ENCODE peak calls at places on chromosomes 12 and 14, in five cellular contexts. D, J, E, Q and K are unnamed samples.

GRCh38 chr12:130070017-130070653 is 92.1 kb upstream of the FZD10 start:
- DNase-seq in J (no peak), E (peak), Q (no peak), D (no peak), K (no peak)

GRCh38 chr12:39611818-39612217 is 7.8 kb downstream of the ABCD2 start:
- DNase-seq in J (no peak), D (no peak), Q (no peak), E (no peak), K (no peak)

GRCh38 chr14:35149239-35149638 is 26.9 kb downstream of the PRORP start:
- DNase-seq in D (no peak), E (no peak), Q (no peak), J (no peak), K (no peak)

GRCh38 chr14:73684627-73685026 is 29.6 kb downstream of the PNMA1 start:
- DNase-seq in Q (no peak), D (no peak), J (no peak), E (peak), K (no peak)

GRCh38 chr12:70823182-70823976 is 97.2 kb downstream of the PTPRR start:
- DNase-seq in J (no peak), E (no peak), Q (peak), D (no peak), K (no peak)

GRCh38 chr12:56616924-56617323 is 13.2 kb downstream of the BAZ2A start:
- DNase-seq in E (no peak), D (no peak), J (no peak), Q (no peak), K (no peak)

GRCh38 chr12:47870175-47870781 is 34.5 kb downstream of the VDR start:
- DNase-seq in J (no peak), E (no peak), Q (peak), D (peak), K (no peak)

GRCh38 chr14:36996133-36996856 is 176.1 kb downstream of the SLC25A21 start:
- DNase-seq in Q (no peak), E (no peak), D (no peak), J (peak), K (no peak)

GRCh38 chr12:76057316-76057715 is 25.7 kb upstream of the PHLDA1 start:
- DNase-seq in D (no peak), E (peak), Q (no peak), J (no peak), K (no peak)

GRCh38 chr12:52441320-52441911 is 7.2 kb upstream of the KRT75 start:
- DNase-seq in J (peak), E (no peak), Q (peak), D (no peak), K (no peak)

GRCh38 chr14:20262642-20263128 is 23.6 kb downstream of the OR11H4 start:
- DNase-seq in Q (no peak), E (no peak), J (peak), D (peak), K (no peak)

GRCh38 chr12:117035287-117035686 is 63.9 kb downstream of the TESC start:
- DNase-seq in Q (no peak), E (no peak), J (no peak), D (no peak), K (no peak)

GRCh38 chr12:19620222-19620621 is 180.9 kb downstream of the AEBP2 start:
- DNase-seq in Q (no peak), D (no peak), J (peak), E (no peak), K (no peak)

GRCh38 chr12:3704512-3705348 is 48.2 kb downstream of the CRACR2A start:
- DNase-seq in J (no peak), E (peak), D (no peak), Q (no peak), K (no peak)

GRCh38 chr12:27542628-27543027 is 18.6 kb downstream of the PPFIBP1 start:
- DNase-seq in D (no peak), J (peak), Q (no peak), E (no peak), K (no peak)

GRCh38 chr14:61696753-61697318 is 1.5 kb downstream of the HIF1A start:
- DNase-seq in J (no peak), D (peak), E (no peak), Q (no peak), K (no peak)

GRCh38 chr14:96362071-96362964 is 823 bp downstream of the ATG2B start:
- DNase-seq in E (no peak), Q (peak), J (no peak), D (peak), K (peak)

GRCh38 chr12:56255671-56256070 is 2.5 kb downstream of the ANKRD52 start:
- DNase-seq in D (no peak), Q (no peak), J (no peak), E (no peak), K (no peak)

GRCh38 chr12:52082026-52082667 is 2.6 kb downstream of the SMIM41 start:
- DNase-seq in Q (peak), D (no peak), E (peak), J (no peak), K (no peak)

DNA sequence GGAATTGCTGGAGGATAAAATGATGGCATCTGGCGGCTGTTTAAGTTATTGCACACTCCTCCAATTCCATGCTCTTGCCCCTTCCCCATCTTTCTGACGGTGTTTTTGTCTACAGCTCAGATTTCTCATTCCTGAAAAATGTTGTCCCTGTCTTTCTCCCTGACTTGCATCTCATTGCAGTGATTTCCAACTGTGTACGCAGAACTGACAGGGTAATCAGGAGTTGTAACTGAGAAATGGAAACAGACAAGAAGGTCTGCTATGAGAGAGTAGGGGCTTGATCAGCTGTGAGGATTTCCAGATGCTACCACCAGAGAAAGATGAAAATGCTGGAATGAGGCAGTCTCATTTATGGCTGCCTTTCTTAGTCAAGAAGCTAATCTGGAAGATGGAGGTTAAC is 1.3 kb downstream of the ERP27 start:
- DNase-seq in Q (no peak), J (no peak), D (no peak), E (no peak), K (no peak)
- TF ChIP-seq CTCF in Q (no peak), J (no peak), D (no peak), E (no peak), K (no peak)

GRCh38 chr14:47332099-47332498 is 343.3 kb downstream of the MDGA2 start:
- DNase-seq in D (no peak), Q (no peak), E (no peak), J (no peak), K (no peak)

GRCh38 chr14:47332939-47333338 is 342.5 kb downstream of the MDGA2 start:
- DNase-seq in D (no peak), J (no peak), E (no peak), Q (no peak), K (no peak)
- TF ChIP-seq CTCF in D (no peak), J (no peak), E (no peak), Q (peak), K (no peak)

GRCh38 chr12:80484778-80485177 is 40.7 kb downstream of the PTPRQ start:
- DNase-seq in Q (no peak), D (no peak), J (no peak), E (no peak), K (no peak)
- TF ChIP-seq CTCF in Q (no peak), D (no peak), J (no peak), E (no peak), K (no peak)

DNA sequence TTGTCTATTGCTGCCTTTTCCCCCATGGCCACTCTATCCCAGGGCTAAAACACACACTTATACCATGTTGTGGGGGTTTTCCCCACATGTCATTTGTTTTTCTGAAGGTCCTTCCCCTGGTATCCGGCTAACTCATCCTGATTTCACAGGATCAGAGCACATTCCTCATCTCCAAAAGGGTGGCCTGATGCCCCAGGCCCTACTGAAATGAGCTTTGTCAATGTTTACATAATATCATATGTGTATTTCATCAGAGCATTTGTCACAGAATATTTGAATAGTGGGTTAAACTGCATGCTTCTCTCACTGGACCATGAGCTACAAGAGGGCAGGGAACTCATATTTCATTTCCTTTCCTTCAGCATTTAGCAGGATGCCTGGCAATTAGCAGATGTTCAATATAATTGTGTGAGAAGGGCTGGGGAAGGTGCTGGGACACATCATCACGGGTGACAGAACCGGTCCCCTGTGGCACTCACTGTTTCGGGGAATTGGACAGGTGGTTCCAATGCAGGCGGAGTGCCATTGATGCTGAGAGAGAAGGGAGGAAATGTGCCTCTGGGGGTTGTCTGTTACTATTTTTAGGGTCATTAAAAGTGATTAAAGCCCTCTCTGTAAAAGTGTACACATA is 26.8 kb downstream of the EMP1 start:
- DNase-seq in E (no peak), J (peak), Q (no peak), D (no peak), K (no peak)
- TF ChIP-seq CTCF in E (no peak), J (no peak), Q (no peak), D (no peak), K (no peak)

DNA sequence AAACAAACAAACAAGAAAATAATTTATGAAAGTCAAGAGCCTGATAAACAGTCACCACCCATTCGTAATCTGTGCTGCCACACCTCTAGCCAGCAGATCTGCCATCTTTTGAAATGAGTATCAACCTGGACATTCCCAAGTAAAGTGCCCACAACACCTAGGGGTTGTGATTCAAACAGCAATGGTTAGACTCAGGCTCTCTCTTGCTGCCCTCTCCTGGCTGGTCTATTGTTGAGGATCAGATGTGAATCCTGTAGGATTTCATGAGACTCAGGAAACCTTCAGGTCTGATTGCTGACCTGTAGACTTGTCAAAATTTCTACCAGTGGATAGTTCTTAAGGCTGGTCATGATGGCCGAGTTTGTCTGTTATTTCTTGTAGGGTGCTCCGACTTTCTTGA is 26.8 kb downstream of the DGLUCY start:
- DNase-seq in E (no peak), Q (peak), J (no peak), D (peak), K (no peak)
- TF ChIP-seq CTCF in E (no peak), Q (peak), J (peak), D (peak), K (no peak)

GRCh38 chr12:122981587-122982493 is 1.4 kb downstream of the ARL6IP4 start:
- DNase-seq in E (no peak), J (no peak), D (no peak), Q (no peak), K (no peak)

GRCh38 chr12:122981036-122981471 is 573 bp downstream of the ARL6IP4 start:
- DNase-seq in Q (peak), E (no peak), D (no peak), J (no peak), K (no peak)

GRCh38 chr12:122979908-122980191 is 631 bp upstream of the ARL6IP4 start:
- DNase-seq in D (peak), E (no peak), Q (peak), J (no peak), K (no peak)

GRCh38 chr12:122979001-122979907 is 1.2 kb upstream of the ARL6IP4 start:
- DNase-seq in E (no peak), J (no peak), Q (no peak), D (no peak), K (no peak)

GRCh38 chr12:122980192-122981035 is at the start of gene ARL6IP4:
- DNase-seq in Q (peak), J (no peak), D (peak), E (peak), K (peak)
- TF ChIP-seq CTCF in Q (peak), J (no peak), D (no peak), E (peak), K (peak)

GRCh38 chr12:68334136-68334535 is 2.0 kb upstream of the MDM1 start:
- DNase-seq in Q (peak), E (no peak), D (peak), J (no peak), K (no peak)
- TF ChIP-seq CTCF in Q (peak), E (no peak), D (no peak), J (no peak), K (no peak)

DNA sequence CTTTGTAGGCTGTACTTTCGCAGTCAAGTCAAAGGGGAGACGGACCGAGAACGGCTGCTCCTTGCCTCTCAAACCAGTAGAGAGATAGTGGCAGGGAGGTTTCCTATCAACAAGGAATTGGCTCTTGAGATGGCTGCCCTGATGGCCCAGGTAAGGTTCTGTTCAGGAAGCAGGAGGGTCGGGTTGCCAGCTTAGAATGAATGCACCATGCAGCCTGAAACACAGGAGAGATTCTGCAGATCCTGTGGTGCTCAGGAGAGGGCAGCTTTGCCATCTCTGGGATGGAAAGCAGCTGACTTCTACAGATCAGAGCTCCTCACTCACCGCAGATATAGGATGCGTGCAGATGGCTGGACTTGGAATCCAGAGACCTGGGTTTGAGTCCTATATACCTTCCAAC is 18.0 kb downstream of the PIGH start:
- DNase-seq in D (no peak), E (no peak), J (no peak), Q (no peak), K (no peak)
- TF ChIP-seq CTCF in D (no peak), E (no peak), J (no peak), Q (no peak), K (no peak)

GRCh38 chr14:75303415-75303814 is 24.8 kb downstream of the FOS start:
- DNase-seq in Q (peak), D (peak), E (peak), J (no peak), K (peak)
- TF ChIP-seq CTCF in Q (peak), D (peak), E (peak), J (peak), K (peak)